ENCODE peak calls at places on chromosomes 16 and 17, in four cellular contexts. One of them, this sample, is unnamed.

GRCh38 chr16:50517450-50518252 is 30.5 kb upstream of the NKD1 start:
- DNase-seq in GM19239: no peak
- DNase-seq in GM12892: no peak
- DNase-seq in fibroblast of gingiva: no peak
- DNase-seq in this sample: no peak

GRCh38 chr16:18055411-18055916 is 281.1 kb downstream of the NPIPA8 start:
- DNase-seq in GM19239: no peak
- DNase-seq in GM12892: no peak
- DNase-seq in fibroblast of gingiva: no peak
- DNase-seq in this sample: no peak

GRCh38 chr16:20901441-20902112 is 1.0 kb downstream of the LYRM1 start:
- DNase-seq in GM19239: peak; percentile 24
- DNase-seq in GM12892: peak; percentile 14
- DNase-seq in fibroblast of gingiva: peak; percentile 62
- DNase-seq in this sample: peak; percentile 36

GRCh38 chr16:27798241-27798640 is 248.3 kb downstream of the KATNIP start:
- DNase-seq in GM19239: no peak
- DNase-seq in GM12892: no peak
- DNase-seq in fibroblast of gingiva: no peak
- DNase-seq in this sample: no peak

GRCh38 chr17:59361916-59362810 is 30.7 kb downstream of the YPEL2 start:
- DNase-seq in GM19239: no peak
- DNase-seq in GM12892: no peak
- DNase-seq in fibroblast of gingiva: peak; percentile 82
- DNase-seq in this sample: no peak

GRCh38 chr16:52535076-52535475 is 11.9 kb downstream of the TOX3 start:
- DNase-seq in GM19239: no peak
- DNase-seq in GM12892: no peak
- DNase-seq in fibroblast of gingiva: no peak
- DNase-seq in this sample: no peak

GRCh38 chr16:29757950-29758466 is 12.2 kb upstream of the C16orf54 start:
- DNase-seq in GM19239: no peak
- DNase-seq in GM12892: no peak
- DNase-seq in fibroblast of gingiva: peak; percentile 47
- DNase-seq in this sample: no peak

GRCh38 chr17:45861185-45861584 is 16.5 kb downstream of the SPPL2C start:
- DNase-seq in GM19239: no peak
- DNase-seq in GM12892: no peak
- DNase-seq in fibroblast of gingiva: no peak
- DNase-seq in this sample: no peak

GRCh38 chr16:51577621-51578303 is 426.7 kb upstream of the SALL1 start:
- DNase-seq in GM19239: no peak
- DNase-seq in GM12892: no peak
- DNase-seq in fibroblast of gingiva: no peak
- DNase-seq in this sample: no peak

GRCh38 chr16:23254338-23254737 is 47.8 kb upstream of the SCNN1B start:
- DNase-seq in GM19239: no peak
- DNase-seq in GM12892: no peak
- DNase-seq in fibroblast of gingiva: no peak
- DNase-seq in this sample: no peak

GRCh38 chr17:4751925-4752324 is 12.2 kb upstream of the CXCL16 start:
- DNase-seq in GM19239: no peak
- DNase-seq in GM12892: no peak
- DNase-seq in fibroblast of gingiva: peak; percentile 9
- DNase-seq in this sample: no peak

GRCh38 chr17:44241104-44241503 is 21.6 kb upstream of the UBTF start:
- DNase-seq in GM19239: no peak
- DNase-seq in GM12892: no peak
- DNase-seq in fibroblast of gingiva: no peak
- DNase-seq in this sample: no peak

GRCh38 chr16:64394061-64394460 is 727.8 kb downstream of the CDH11 start:
- DNase-seq in GM19239: no peak
- DNase-seq in GM12892: no peak
- DNase-seq in fibroblast of gingiva: no peak
- DNase-seq in this sample: no peak

This sample was measured in CD8-positive, alpha-beta memory T cell.